ENCODE peak calls at places on chromosomes 3 and 15, in nine cellular contexts. D, E, Q, S, O, F, C, G and N are unnamed samples.

GRCh38 chr3:117200962-117201361 is 491.4 kb downstream of the TUSC7 start:
- DNase-seq in D (no peak), E (no peak), Q (no peak), S (no peak), O (no peak), F (no peak), C (no peak), G (no peak), N (no peak)

GRCh38 chr3:176926688-176927087 is 270.6 kb downstream of the TBL1XR1 start:
- DNase-seq in D (no peak), E (no peak), Q (no peak), S (no peak), O (no peak), F (no peak), C (no peak), G (no peak), N (no peak)

GRCh38 chr3:134084230-134084950 is 54.7 kb upstream of the SLCO2A1 start:
- DNase-seq in D (no peak), E (no peak), Q (no peak), S (no peak), O (no peak), F (no peak), C (no peak), G (no peak), N (no peak)

GRCh38 chr3:183807329-183807728 is 18.0 kb downstream of the MAP6D1 start:
- DNase-seq in D (no peak), E (no peak), Q (no peak), S (no peak), O (no peak), F (no peak), C (no peak), G (no peak), N (no peak)

GRCh38 chr15:88021601-88022000 is 234.9 kb downstream of the NTRK3 start:
- DNase-seq in D (no peak), E (no peak), Q (no peak), S (no peak), O (no peak), F (no peak), C (no peak), G (no peak), N (no peak)

GRCh38 chr3:126051234-126051633 is 32.7 kb downstream of the SLC41A3 start:
- DNase-seq in D (no peak), E (no peak), Q (no peak), S (no peak), O (no peak), F (no peak), C (no peak), G (no peak), N (no peak)

GRCh38 chr3:10244004-10244403 is 4.3 kb upstream of the TATDN2 start:
- DNase-seq in D (no peak), E (no peak), Q (no peak), S (no peak), O (no peak), F (no peak), C (no peak), G (no peak), N (no peak)

GRCh38 chr3:80983753-80984152 is 777.7 kb downstream of the GBE1 start:
- DNase-seq in D (no peak), E (no peak), Q (no peak), S (no peak), O (no peak), F (no peak), C (no peak), G (no peak), N (no peak)

GRCh38 chr3:99342374-99342773 is 296.0 kb upstream of the COL8A1 start:
- DNase-seq in D (no peak), E (no peak), Q (no peak), S (no peak), O (no peak), F (no peak), C (no peak), G (no peak), N (no peak)

GRCh38 chr15:91099616-91100560 is at the start of gene SV2B:
- DNase-seq in D (no peak), E (no peak), Q (no peak), S (no peak), O (peak), F (peak), C (no peak), G (peak), N (no peak)

GRCh38 chr3:74661672-74662071 is 47.2 kb upstream of the CNTN3 start:
- DNase-seq in D (no peak), E (no peak), Q (no peak), S (no peak), O (no peak), F (no peak), C (no peak), G (no peak), N (no peak)

GRCh38 chr3:71652786-71653419 is 69.4 kb upstream of the FOXP1 start:
- DNase-seq in D (no peak), E (peak), Q (peak), S (peak), O (no peak), F (peak), C (peak), G (no peak), N (peak)

GRCh38 chr3:13484861-13485590 is 4.9 kb downstream of the HDAC11 start:
- DNase-seq in D (peak), E (peak), Q (peak), S (no peak), O (peak), F (peak), C (peak), G (no peak), N (peak)

GRCh38 chr3:13245579-13245978 is 172.3 kb upstream of the IQSEC1 start:
- DNase-seq in D (no peak), E (no peak), Q (no peak), S (no peak), O (no peak), F (no peak), C (peak), G (no peak), N (no peak)

GRCh38 chr3:176855901-176856486 is 341.3 kb downstream of the TBL1XR1 start:
- DNase-seq in D (no peak), E (no peak), Q (no peak), S (no peak), O (no peak), F (no peak), C (no peak), G (no peak), N (no peak)

GRCh38 chr3:179076243-179077027 is 4.8 kb upstream of the ZMAT3 start:
- DNase-seq in D (no peak), E (no peak), Q (no peak), S (no peak), O (no peak), F (no peak), C (no peak), G (no peak), N (no peak)

GRCh38 chr3:16147226-16147625 is 27.3 kb upstream of the GALNT15 start:
- DNase-seq in D (no peak), E (no peak), Q (no peak), S (no peak), O (no peak), F (peak), C (no peak), G (peak), N (no peak)

GRCh38 chr15:58526647-58527192 is 94.9 kb downstream of the LIPC start:
- DNase-seq in D (no peak), E (no peak), Q (no peak), S (no peak), O (no peak), F (no peak), C (no peak), G (no peak), N (no peak)

GRCh38 chr3:48989796-48990635 is at the start of gene P4HTM:
- DNase-seq in D (peak), E (peak), Q (peak), S (no peak), O (peak), F (peak), C (no peak), G (peak), N (peak)

GRCh38 chr3:48991851-48992545 is 2.0 kb downstream of the P4HTM start:
- DNase-seq in D (no peak), E (no peak), Q (no peak), S (no peak), O (no peak), F (no peak), C (no peak), G (no peak), N (no peak)

GRCh38 chr3:48993834-48994233 is 3.8 kb downstream of the P4HTM start:
- DNase-seq in D (no peak), E (no peak), Q (no peak), S (no peak), O (no peak), F (no peak), C (no peak), G (no peak), N (no peak)

GRCh38 chr3:48989126-48989795 is 780 bp upstream of the P4HTM start:
- DNase-seq in D (no peak), E (peak), Q (no peak), S (no peak), O (no peak), F (peak), C (no peak), G (no peak), N (no peak)

GRCh38 chr3:48990636-48991421 is 788 bp downstream of the P4HTM start:
- DNase-seq in D (no peak), E (no peak), Q (peak), S (no peak), O (peak), F (no peak), C (no peak), G (no peak), N (no peak)
- TF ChIP-seq POLR2A in D (no peak), E (no peak), Q (no peak), S (no peak), O (no peak), F (no peak), C (no peak), G (peak), N (no peak)

DNA sequence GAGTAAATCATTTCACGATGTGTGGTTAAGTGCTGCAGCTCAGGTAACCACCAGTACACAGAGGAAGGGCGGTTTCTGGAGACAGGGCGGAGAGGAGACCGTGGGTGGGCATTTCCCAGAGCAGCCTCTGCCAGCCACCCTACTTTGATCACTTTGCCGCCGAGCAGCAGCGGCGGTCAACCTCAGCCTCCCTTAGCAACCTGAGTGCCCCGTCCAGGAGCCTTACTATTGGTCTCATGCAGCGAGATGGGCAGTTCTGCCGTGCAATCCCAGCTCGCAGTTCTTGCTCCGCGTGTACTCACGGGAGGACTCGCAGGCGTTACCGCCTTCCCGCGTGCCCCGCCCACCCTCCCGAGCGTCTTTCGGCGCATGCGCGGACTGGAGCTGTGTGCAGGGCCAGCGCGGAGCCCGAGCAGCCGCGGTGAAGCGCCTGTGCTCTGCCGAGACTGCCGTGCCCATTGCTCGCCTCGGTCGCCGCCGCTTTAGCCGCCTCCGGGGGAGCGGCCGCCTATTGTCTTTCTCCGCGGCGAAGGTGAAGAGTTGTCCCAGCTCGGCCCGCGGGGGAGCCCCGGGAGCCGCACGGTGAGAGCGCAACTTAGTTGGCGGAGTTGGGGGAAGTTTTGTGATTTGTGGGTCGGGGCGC is at the start of gene AKAP13:
- DNase-seq in D (peak), E (peak), Q (peak), S (peak), O (peak), F (peak), C (peak), G (peak), N (peak)
- TF ChIP-seq POLR2A in D (peak), E (peak), Q (peak), S (peak), O (peak), F (peak), C (peak), G (peak), N (peak)

DNA sequence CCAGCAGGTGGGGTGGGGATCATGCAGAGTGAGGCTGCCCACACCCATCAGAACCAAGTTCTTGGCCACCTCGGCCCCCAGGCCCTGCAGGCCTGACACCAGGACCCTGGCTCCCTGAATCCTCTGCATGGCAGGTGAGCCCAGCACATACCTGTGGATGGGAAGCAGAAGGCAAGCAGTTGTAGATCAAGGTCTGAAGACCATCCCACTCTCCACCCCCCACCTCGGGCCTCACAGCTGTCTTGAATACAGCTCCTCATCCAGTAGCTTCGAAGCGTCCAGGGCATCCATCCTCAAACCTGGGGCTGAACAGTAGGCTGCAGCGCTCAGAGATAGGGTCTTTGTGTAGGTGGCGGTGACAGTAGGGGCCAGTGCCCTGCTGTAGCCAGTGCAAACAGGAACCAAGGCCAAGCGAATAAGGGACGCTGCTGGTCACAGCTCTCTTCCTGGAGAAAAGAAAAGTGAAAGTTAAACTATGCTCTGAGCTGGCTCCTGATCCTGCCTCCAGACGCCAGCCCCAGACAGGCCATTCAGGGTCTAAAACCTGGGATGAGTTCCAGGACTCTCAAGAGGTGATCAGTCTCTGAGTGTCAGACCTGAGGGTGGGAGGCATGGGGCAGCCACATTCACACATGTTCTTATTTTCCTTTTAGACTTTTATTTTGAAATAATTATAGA is at the start of gene UBA7:
- DNase-seq in D (no peak), E (peak), Q (peak), S (no peak), O (peak), F (peak), C (peak), G (peak), N (no peak)
- TF ChIP-seq POLR2A in D (no peak), E (no peak), Q (peak), S (no peak), O (no peak), F (no peak), C (peak), G (peak), N (no peak)

GRCh38 chr15:96088592-96088991 is 241.9 kb upstream of the NR2F2 start:
- DNase-seq in D (no peak), E (no peak), Q (no peak), S (no peak), O (no peak), F (peak), C (no peak), G (no peak), N (no peak)
- TF ChIP-seq POLR2A in D (no peak), E (no peak), Q (no peak), S (no peak), O (no peak), F (no peak), C (no peak), G (no peak), N (no peak)

GRCh38 chr3:61979645-61980430 is 393.5 kb downstream of the FEZF2 start:
- DNase-seq in D (no peak), E (no peak), Q (no peak), S (no peak), O (no peak), F (no peak), C (no peak), G (no peak), N (no peak)
- TF ChIP-seq POLR2A in D (no peak), E (no peak), Q (no peak), S (no peak), O (no peak), F (no peak), C (no peak), G (no peak), N (no peak)